ENCODE peak calls at places on chromosome 17, in nine cellular contexts. F is astrocyte of the spinal cord; G is WTC11; Q is stimulated activated CD8-positive, alpha-beta memory T cell treated with anti-CD3 and anti-CD28 coated beads, Interleukin-12 subunit alpha, Interleukin-12 subunit beta, amount 100 ng/mL, for 1 hour; L is retina; R is NCI-H226; O is uterus; E is effector CD4-positive, alpha-beta T cell; W is RWPE1. A is an unnamed sample.

GRCh38 chr17:10001296-10001904 is 96.3 kb upstream of the RCVRN start:
- DNase-seq in L (no peak), G (no peak), E (no peak), W (no peak), R (no peak), F (no peak), O (no peak), Q (no peak), A (no peak)

GRCh38 chr17:36739208-36739607 is 137.8 kb downstream of the MRM1 start:
- DNase-seq in L (no peak), G (no peak), O (no peak), W (no peak), R (no peak), E (no peak), Q (no peak), F (no peak), A (no peak)

GRCh38 chr17:72691601-72692000 is 400.9 kb downstream of the SLC39A11 start:
- DNase-seq in R (no peak), G (no peak), E (no peak), Q (no peak), O (no peak), L (no peak), F (peak), W (no peak), A (no peak)

GRCh38 chr17:32626371-32626770 is 139.6 kb downstream of the CDK5R1 start:
- DNase-seq in W (no peak), O (no peak), R (no peak), G (no peak), Q (no peak), L (peak), E (no peak), F (no peak), A (no peak)

GRCh38 chr17:67639555-67639954 is 78.2 kb upstream of the NOL11 start:
- DNase-seq in E (no peak), F (no peak), O (no peak), Q (no peak), G (no peak), W (no peak), L (no peak), R (no peak), A (no peak)

GRCh38 chr17:45784583-45785372 is 658 bp downstream of the CRHR1 start:
- DNase-seq in L (peak), O (peak), E (peak), W (no peak), R (no peak), F (no peak), Q (no peak), G (peak), A (peak)

GRCh38 chr17:36500745-36501225 is 14.3 kb downstream of the ZNHIT3 start:
- DNase-seq in L (no peak), G (no peak), Q (no peak), O (no peak), E (no peak), F (no peak), W (no peak), R (no peak), A (no peak)

GRCh38 chr17:41067281-41067680 is 1.6 kb upstream of the KRTAP2-4 start:
- DNase-seq in W (no peak), G (no peak), L (no peak), R (no peak), E (no peak), F (no peak), Q (no peak), O (no peak), A (no peak)

GRCh38 chr17:9434502-9435113 is 141.0 kb downstream of the STX8 start:
- DNase-seq in Q (no peak), G (no peak), F (no peak), R (no peak), W (no peak), E (no peak), O (no peak), L (no peak), A (no peak)

GRCh38 chr17:82819015-82819414 is 20.8 kb downstream of the ZNF750 start:
- DNase-seq in R (no peak), E (no peak), O (no peak), W (no peak), Q (no peak), L (no peak), F (no peak), G (no peak), A (no peak)

GRCh38 chr17:975321-975982 is 4.1 kb downstream of the NXN start:
- DNase-seq in O (no peak), W (no peak), Q (no peak), E (no peak), R (no peak), L (no peak), G (no peak), F (no peak), A (no peak)

GRCh38 chr17:292531-293382 is 59.9 kb downstream of the RPH3AL start:
- DNase-seq in L (peak), R (no peak), W (no peak), Q (no peak), E (no peak), G (no peak), O (peak), F (no peak), A (no peak)

GRCh38 chr17:40022961-40023541 is 7.8 kb downstream of the CSF3 start:
- DNase-seq in W (peak), Q (no peak), O (no peak), E (no peak), L (no peak), R (no peak), G (no peak), F (no peak), A (no peak)

GRCh38 chr17:79534851-79535727 is 75.8 kb downstream of the RBFOX3 start:
- DNase-seq in W (no peak), O (no peak), F (no peak), G (no peak), E (no peak), R (no peak), L (no peak), Q (no peak), A (no peak)

GRCh38 chr17:61412860-61413653 is 13.4 kb downstream of the TBX2 start:
- DNase-seq in G (no peak), R (no peak), F (no peak), L (no peak), O (no peak), W (no peak), Q (no peak), E (no peak), A (no peak)

GRCh38 chr17:42895185-42895555 is 5.4 kb upstream of the G6PC1 start:
- DNase-seq in G (no peak), W (peak), Q (no peak), O (peak), R (peak), L (no peak), F (peak), E (no peak), A (no peak)

GRCh38 chr17:12180644-12181261 is 160.1 kb downstream of the MAP2K4 start:
- DNase-seq in O (peak), Q (no peak), L (peak), R (peak), E (no peak), G (peak), W (peak), F (peak), A (no peak)

GRCh38 chr17:75559958-75560533 is 27.6 kb upstream of the MYO15B start:
- DNase-seq in E (no peak), L (no peak), G (no peak), W (no peak), Q (no peak), R (no peak), O (no peak), F (no peak), A (no peak)

GRCh38 chr17:38967290-38967738 is at the start of gene FBXO47:
- DNase-seq in Q (peak), E (peak), R (no peak), G (peak), O (peak), F (peak), W (peak), L (peak), A (peak)

GRCh38 chr17:66233023-66233753 is 4.0 kb upstream of the APOH start:
- DNase-seq in R (no peak), O (no peak), L (no peak), Q (no peak), G (no peak), F (no peak), W (no peak), E (no peak), A (no peak)

GRCh38 chr17:75808905-75809621 is 24.5 kb downstream of the UNK start:
- DNase-seq in Q (no peak), W (peak), L (peak), O (peak), F (peak), E (no peak), G (no peak), R (no peak), A (no peak)

GRCh38 chr17:41394254-41395016 is 3.0 kb downstream of the KRT31 start:
- DNase-seq in R (no peak), Q (no peak), L (no peak), O (no peak), E (no peak), W (peak), F (no peak), G (no peak), A (no peak)

GRCh38 chr17:10798910-10799309 is 5.0 kb downstream of the TMEM238L start:
- DNase-seq in F (no peak), L (no peak), E (no peak), W (no peak), Q (no peak), O (no peak), G (no peak), R (no peak), A (no peak)

GRCh38 chr17:51439395-51440229 is 179.3 kb downstream of the UTP18 start:
- DNase-seq in E (no peak), G (no peak), R (no peak), L (no peak), Q (no peak), F (no peak), W (peak), O (no peak), A (no peak)

GRCh38 chr17:81529437-81529803 is 1.2 kb downstream of the FSCN2 start:
- DNase-seq in Q (no peak), E (no peak), G (no peak), O (no peak), L (no peak), W (no peak), R (no peak), F (no peak), A (no peak)

GRCh38 chr17:77742579-77742978 is 215.9 kb upstream of the TNRC6C start:
- DNase-seq in G (peak), F (no peak), E (no peak), W (no peak), Q (no peak), O (no peak), R (no peak), L (no peak), A (no peak)

GRCh38 chr17:79538291-79538690 is 72.6 kb downstream of the RBFOX3 start:
- DNase-seq in E (no peak), L (no peak), O (no peak), Q (no peak), W (no peak), F (no peak), G (no peak), R (no peak), A (no peak)

GRCh38 chr17:75131278-75132017 is at the start of gene NT5C:
- DNase-seq in G (peak), R (peak), E (peak), O (peak), Q (peak), F (peak), W (peak), L (peak), A (peak)

GRCh38 chr17:82187500-82187899 is 25.1 kb downstream of the CCDC57 start:
- DNase-seq in E (no peak), W (no peak), G (no peak), F (no peak), L (no peak), O (no peak), Q (no peak), R (no peak), A (no peak)

GRCh38 chr17:50271173-50271750 is 3.0 kb upstream of the TMEM92 start:
- DNase-seq in R (no peak), F (peak), Q (no peak), E (no peak), L (no peak), W (no peak), O (no peak), G (peak), A (no peak)

GRCh38 chr17:6070895-6071511 is 824 bp downstream of the WSCD1 start:
- DNase-seq in O (no peak), L (peak), G (no peak), F (peak), E (no peak), W (no peak), R (no peak), Q (no peak), A (no peak)

GRCh38 chr17:40209404-40210093 is 9.6 kb upstream of the WIPF2 start:
- DNase-seq in E (no peak), L (no peak), Q (no peak), R (peak), F (peak), O (no peak), W (no peak), G (no peak), A (no peak)

GRCh38 chr17:19551148-19551547 is 17.5 kb downstream of the SLC47A1 start:
- DNase-seq in F (no peak), O (no peak), E (no peak), G (no peak), Q (no peak), L (no peak), R (no peak), W (no peak), A (no peak)

A was measured in central memory CD4-positive, alpha-beta T cell.